ENCODE peak calls at places on chromosome 12, in four cellular contexts. T is GM12878, H is HepG2, B is K562. F is an unnamed sample.

GRCh38 chr12:15701721-15702156 is 87.4 kb downstream of the EPS8 start:
- DNase-seq in H (no peak), B (no peak), T (no peak), F (no peak)

GRCh38 chr12:96063046-96063445 is 27.7 kb upstream of the LTA4H start:
- DNase-seq in T (no peak), H (no peak), B (no peak), F (no peak)

GRCh38 chr12:130074661-130075406 is 87.4 kb upstream of the FZD10 start:
- DNase-seq in H (no peak), B (no peak), T (no peak), F (no peak)

GRCh38 chr12:1474567-1475153 is 119.7 kb downstream of the FBXL14 start:
- DNase-seq in T (no peak), B (no peak), H (no peak), F (no peak)

GRCh38 chr12:29739279-29739991 is 44.3 kb downstream of the TMTC1 start:
- DNase-seq in B (no peak), H (no peak), T (no peak), F (no peak)

GRCh38 chr12:105212431-105212830 is 23.5 kb downstream of the APPL2 start:
- DNase-seq in T (no peak), H (no peak), B (no peak), F (no peak)

GRCh38 chr12:42201061-42201460 is 37.0 kb downstream of the YAF2 start:
- DNase-seq in H (no peak), T (no peak), B (no peak), F (no peak)

GRCh38 chr12:106985479-106985878 is 1.5 kb downstream of the MTERF2 start:
- DNase-seq in B (peak; percentile 34), H (peak; percentile 22), T (no peak), F (no peak)

GRCh38 chr12:67469666-67470065 is 178.9 kb upstream of the DYRK2 start:
- DNase-seq in H (no peak), T (no peak), B (no peak), F (no peak)

GRCh38 chr12:65728913-65729793 is 95.1 kb upstream of the HMGA2 start:
- DNase-seq in H (no peak), B (no peak), T (no peak), F (peak; percentile 58)

GRCh38 chr12:125983094-125983783 is 918.0 kb downstream of the AACS start:
- DNase-seq in B (peak; percentile 11), H (peak; percentile 61), T (no peak), F (peak; percentile 21)

GRCh38 chr12:6662602-6662905 is 365 bp downstream of the ING4 start:
- DNase-seq in T (no peak), H (no peak), B (peak; percentile 83), F (peak; percentile 65)

GRCh38 chr12:127280393-127281275 is 986.3 kb upstream of the TMEM132C start:
- DNase-seq in H (peak; percentile 4), T (no peak), B (peak; percentile 81), F (peak; percentile 80)

GRCh38 chr12:56930241-56930640 is 4.0 kb downstream of the SDR9C7 start:
- DNase-seq in B (no peak), T (no peak), H (no peak), F (no peak)

GRCh38 chr12:76623929-76624328 is 64.4 kb upstream of the OSBPL8 start:
- DNase-seq in T (no peak), B (no peak), H (no peak), F (no peak)

GRCh38 chr12:3771853-3772252 is 18.9 kb upstream of the CRACR2A start:
- DNase-seq in B (no peak), T (no peak), H (no peak), F (no peak)

GRCh38 chr12:109461049-109461845 is 15.9 kb downstream of the KCTD10 start:
- DNase-seq in H (peak; percentile 50), B (peak; percentile 89), T (no peak), F (no peak)

GRCh38 chr12:56230449-56231183 is 765 bp downstream of the SLC39A5 start:
- DNase-seq in H (peak; percentile 93), T (no peak), B (no peak), F (no peak)

GRCh38 chr12:75135021-75135420 is 74.6 kb downstream of the KCNC2 start:
- DNase-seq in B (no peak), T (no peak), H (no peak), F (no peak)
- TF ChIP-seq FOXK2 in B (no peak), T (no peak), H (no peak), F (no peak)

GRCh38 chr12:101231626-101232025 is 21.6 kb upstream of the SLC5A8 start:
- DNase-seq in B (no peak), T (no peak), H (no peak), F (no peak)
- TF ChIP-seq TARDBP in B (no peak), T (no peak), H (no peak), F (no peak)

DNA sequence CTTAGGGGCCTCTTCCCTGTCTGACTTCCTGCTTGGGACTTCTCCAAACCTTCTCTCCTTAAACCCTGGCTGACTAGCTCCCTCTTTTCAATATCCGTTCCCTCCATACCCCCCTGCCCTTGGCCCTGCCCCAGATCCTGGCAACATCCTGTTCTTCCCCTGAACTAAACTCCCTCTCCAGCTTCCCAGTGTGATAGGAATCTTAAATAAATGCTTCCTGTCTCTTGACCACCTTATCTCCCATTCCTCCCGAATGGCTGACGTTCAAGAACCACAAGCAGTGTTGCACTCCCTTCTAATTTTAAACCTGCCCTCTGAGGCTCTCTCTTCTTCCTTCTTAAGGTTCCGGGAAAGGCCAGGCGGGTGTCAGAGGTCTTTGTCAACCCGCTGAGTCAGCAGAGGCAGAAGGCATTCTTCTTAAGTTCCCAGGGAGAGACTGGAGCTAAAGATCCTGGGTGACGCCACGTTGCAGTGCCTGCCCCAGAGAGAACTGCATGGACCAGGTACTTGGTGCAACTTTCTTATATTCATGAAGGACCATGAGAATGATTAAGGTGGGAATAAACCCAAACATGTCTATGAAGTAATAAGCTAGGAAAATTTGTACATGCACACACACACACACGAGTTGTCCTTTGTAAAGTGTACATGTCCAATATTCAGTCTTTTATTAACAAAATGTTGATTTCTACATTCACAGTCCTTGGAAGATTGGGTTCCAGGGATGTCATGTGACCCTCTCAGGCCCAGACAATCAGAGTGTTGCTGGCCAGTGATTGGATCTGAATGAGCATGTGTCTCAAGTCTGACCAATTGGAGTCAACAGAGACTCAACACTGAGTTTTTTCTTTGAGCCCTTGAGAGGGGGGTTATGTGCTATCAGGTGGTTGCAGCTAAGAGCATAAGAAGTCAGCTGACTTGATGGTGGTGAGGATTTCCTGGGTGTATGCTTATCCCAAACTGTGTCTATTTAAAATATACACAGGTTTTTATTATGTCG is 420.2 kb upstream of the TBX3 start:
- DNase-seq in T (no peak), B (peak; percentile 6), H (no peak), F (no peak)
- TF ChIP-seq BHLHE40 in T (no peak), B (no peak), H (no peak), F (no peak)

DNA sequence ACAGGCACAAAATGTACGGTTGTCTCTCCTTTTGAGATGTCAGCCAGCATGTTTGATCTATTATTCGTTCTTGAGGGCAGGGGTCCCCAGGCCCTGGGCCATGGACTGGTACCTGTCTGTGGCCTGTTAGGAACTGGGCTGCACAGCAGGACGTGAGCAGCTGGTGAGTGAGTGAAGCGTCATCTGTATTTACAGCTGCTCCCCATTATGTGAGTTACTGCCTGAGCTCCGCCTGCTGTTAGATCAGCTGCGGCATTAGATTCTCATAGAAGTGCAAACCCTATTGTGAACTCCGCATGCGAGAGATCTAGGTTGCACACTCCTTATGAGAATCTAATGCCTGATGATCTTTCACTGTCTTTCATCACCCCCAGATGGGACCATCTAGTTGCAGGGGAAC is 41.4 kb upstream of the SCN8A start:
- DNase-seq in H (no peak), B (no peak), T (no peak), F (no peak)
- TF ChIP-seq FOXK2 in H (no peak), B (no peak), T (no peak), F (no peak)

GRCh38 chr12:69386921-69387320 is 27.4 kb downstream of the YEATS4 start:
- DNase-seq in H (no peak), B (no peak), T (no peak), F (no peak)

GRCh38 chr12:69388371-69388770 is 28.8 kb downstream of the YEATS4 start:
- DNase-seq in B (no peak), T (no peak), H (peak; percentile 43), F (no peak)

GRCh38 chr12:69385038-69385437 is 25.5 kb downstream of the YEATS4 start:
- DNase-seq in T (no peak), B (no peak), H (no peak), F (no peak)

GRCh38 chr12:69392146-69392928 is 32.8 kb downstream of the YEATS4 start:
- DNase-seq in B (no peak), T (no peak), H (no peak), F (no peak)

GRCh38 chr12:69389836-69390235 is 30.3 kb downstream of the YEATS4 start:
- DNase-seq in T (no peak), B (no peak), H (no peak), F (no peak)
- TF ChIP-seq TARDBP in T (no peak), B (no peak), H (no peak), F (no peak)

DNA sequence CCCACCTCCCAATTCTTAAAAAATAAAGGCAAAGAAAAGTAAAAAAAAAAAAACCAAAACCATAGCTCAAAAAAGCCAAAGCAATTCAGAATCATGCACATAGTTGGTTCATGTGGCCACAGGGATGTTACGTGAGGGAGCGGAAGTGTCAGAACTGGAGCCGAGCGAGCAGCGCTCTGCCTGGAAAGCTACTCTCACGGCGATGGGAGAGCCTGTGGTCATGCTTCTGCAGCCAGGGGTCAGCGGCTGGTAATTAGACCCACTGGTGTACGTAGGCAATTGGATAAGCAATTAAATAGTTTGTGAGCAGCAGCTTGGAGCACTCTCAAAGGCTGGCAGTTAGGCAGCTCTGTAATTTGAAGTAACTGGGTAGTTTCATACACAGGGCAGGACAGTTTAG is 58.1 kb downstream of the TRHDE start:
- DNase-seq in T (no peak), H (no peak), B (no peak), F (peak; percentile 38)
- TF ChIP-seq BHLHE40 in T (no peak), H (no peak), B (no peak), F (no peak)

DNA sequence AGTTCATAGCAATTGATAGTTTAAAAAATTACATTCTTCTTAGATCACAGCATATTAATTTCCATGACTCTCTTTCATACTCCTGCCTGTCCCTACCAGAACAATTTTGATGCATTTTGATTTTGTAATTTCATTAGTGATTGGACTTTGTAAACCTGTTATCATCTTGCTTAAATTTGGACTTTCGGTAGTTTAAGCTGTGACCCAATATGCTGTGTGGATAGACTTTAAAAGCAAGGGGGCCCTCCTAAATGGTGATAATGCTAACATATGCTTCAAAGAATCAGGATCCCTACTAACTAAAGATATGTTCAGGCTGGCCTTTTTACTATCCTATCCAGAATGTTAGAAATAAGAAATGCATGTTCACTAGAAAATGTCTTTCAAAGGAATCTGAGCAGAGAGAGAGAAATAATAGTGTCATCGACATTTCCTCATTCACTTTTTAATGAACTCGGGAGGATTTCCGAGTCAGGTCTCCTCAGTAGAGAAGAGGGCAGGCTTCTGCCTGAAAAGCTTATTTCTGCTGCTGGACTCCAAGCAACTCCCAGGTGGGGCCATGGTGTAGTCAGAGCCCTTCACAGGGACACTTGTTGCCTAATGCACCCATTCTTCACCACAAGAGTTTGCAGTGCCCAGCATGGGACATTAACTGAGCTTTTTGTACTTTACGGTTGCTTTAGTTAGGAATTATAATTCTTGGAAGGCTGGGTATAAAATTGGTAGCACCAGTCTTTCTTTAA is 16.7 kb downstream of the SLC38A4 start:
- DNase-seq in H (no peak), B (no peak), T (no peak), F (no peak)
- TF ChIP-seq FOXK2 in H (no peak), B (no peak), T (no peak), F (no peak)

F was measured in HEK293T.